ENCODE peak calls at places on chromosomes 5 and 9, in ten cellular contexts. R is activated T-helper 1 cell treated with anti-CD3 and anti-CD28 coated beads, Interleukin-2, amount 50 U/mL, for 16 hours; F is GM06990; Y is smooth muscle cell of the brain vasculature; N is OCI-M1; J is C1 segment of cervical spinal cord; X is GM19239; L is RPMI7951; P is activated T-cell treated with anti-CD3 and anti-CD28 coated beads, Interleukin-2, amount 50 U/mL, for 48 hours; O is IMR-90. Z is an unnamed sample.

GRCh38 chr9:25025686-25026085 is 480.0 kb upstream of the IZUMO3 start:
- DNase-seq in R (no peak), Y (no peak), N (no peak), F (no peak), P (no peak), O (no peak), X (no peak), J (no peak), L (no peak), Z (no peak)

GRCh38 chr5:69219939-69220338 is 14.7 kb upstream of the CDK7 start:
- DNase-seq in O (no peak), F (no peak), P (no peak), Y (no peak), N (no peak), R (no peak), J (no peak), L (no peak), X (no peak), Z (no peak)

GRCh38 chr5:135465391-135466122 is 13.4 kb upstream of the TIFAB start:
- DNase-seq in P (no peak), J (no peak), Y (no peak), X (no peak), O (no peak), R (no peak), F (no peak), L (no peak), N (no peak), Z (no peak)

GRCh38 chr9:74908665-74909064 is 20.9 kb upstream of the TRPM6 start:
- DNase-seq in L (no peak), P (no peak), F (no peak), R (no peak), J (no peak), N (no peak), X (no peak), O (no peak), Y (no peak), Z (no peak)

GRCh38 chr5:166285385-166285784 is 2006.1 kb upstream of the WWC1 start:
- DNase-seq in N (no peak), X (no peak), P (no peak), J (no peak), L (no peak), R (no peak), O (no peak), Y (no peak), F (no peak), Z (no peak)

GRCh38 chr5:110179291-110179690 is 489.6 kb downstream of the MAN2A1 start:
- DNase-seq in J (no peak), N (peak), L (no peak), P (no peak), Y (no peak), X (no peak), F (no peak), O (no peak), R (no peak), Z (no peak)

GRCh38 chr5:163535290-163535689 is 29.9 kb downstream of the MAT2B start:
- DNase-seq in R (no peak), P (no peak), N (peak), Y (no peak), O (no peak), J (no peak), F (no peak), X (no peak), L (no peak), Z (no peak)

GRCh38 chr5:59133801-59134261 is 551.0 kb downstream of the RAB3C start:
- DNase-seq in F (no peak), N (no peak), L (peak), X (no peak), O (peak), Y (peak), P (no peak), R (no peak), J (no peak), Z (no peak)

GRCh38 chr9:36140086-36141084 is 3.9 kb downstream of the GLIPR2 start:
- DNase-seq in N (peak), J (no peak), R (no peak), F (no peak), P (no peak), L (no peak), O (no peak), X (no peak), Y (no peak), Z (no peak)

Z was measured in GOT3.